ENCODE peak calls at places on chromosomes 13 and 19, in four cellular contexts. One of them, this sample, is unnamed.

GRCh38 chr19:6378498-6378897 is 2.8 kb upstream of the PSPN start:
- DNase-seq in psoas muscle: no peak
- DNase-seq in GM23248: no peak
- DNase-seq in brain microvascular endothelial cell: no peak
- DNase-seq in this sample: no peak

GRCh38 chr19:54339646-54340358 is 840 bp upstream of the LILRA4 start:
- DNase-seq in psoas muscle: no peak
- DNase-seq in GM23248: no peak
- DNase-seq in brain microvascular endothelial cell: no peak
- DNase-seq in this sample: no peak

GRCh38 chr13:21010621-21011020 is 50.8 kb downstream of the LATS2 start:
- DNase-seq in psoas muscle: no peak
- DNase-seq in GM23248: peak
- DNase-seq in brain microvascular endothelial cell: no peak
- DNase-seq in this sample: no peak

GRCh38 chr13:82370306-82370705 is 1512.0 kb downstream of the SLITRK1 start:
- DNase-seq in psoas muscle: no peak
- DNase-seq in GM23248: no peak
- DNase-seq in brain microvascular endothelial cell: no peak
- DNase-seq in this sample: no peak

GRCh38 chr13:93847162-93847561 is 620.6 kb downstream of the GPC6 start:
- DNase-seq in psoas muscle: no peak
- DNase-seq in GM23248: peak
- DNase-seq in brain microvascular endothelial cell: peak
- DNase-seq in this sample: no peak

GRCh38 chr13:100512422-100512821 is 76.2 kb downstream of the GGACT start:
- DNase-seq in psoas muscle: no peak
- DNase-seq in GM23248: no peak
- DNase-seq in brain microvascular endothelial cell: peak
- DNase-seq in this sample: no peak

GRCh38 chr19:46951236-46951986 is 68.2 kb upstream of the NPAS1 start:
- DNase-seq in psoas muscle: no peak
- DNase-seq in GM23248: peak
- DNase-seq in brain microvascular endothelial cell: no peak
- DNase-seq in this sample: peak

GRCh38 chr19:21505459-21506393 is at the start of gene ZNF429:
- DNase-seq in psoas muscle: peak
- DNase-seq in GM23248: peak
- DNase-seq in brain microvascular endothelial cell: peak
- DNase-seq in this sample: peak

GRCh38 chr19:38307597-38307996 is 3.5 kb downstream of the C19orf33 start:
- DNase-seq in psoas muscle: no peak
- DNase-seq in GM23248: no peak
- DNase-seq in brain microvascular endothelial cell: no peak
- DNase-seq in this sample: no peak

GRCh38 chr19:38309615-38310278 is 5.7 kb downstream of the C19orf33 start:
- DNase-seq in psoas muscle: no peak
- DNase-seq in GM23248: no peak
- DNase-seq in brain microvascular endothelial cell: no peak
- DNase-seq in this sample: no peak

GRCh38 chr19:38307076-38307475 is 3.0 kb downstream of the C19orf33 start:
- DNase-seq in psoas muscle: no peak
- DNase-seq in GM23248: no peak
- DNase-seq in brain microvascular endothelial cell: no peak
- DNase-seq in this sample: no peak

GRCh38 chr19:38308926-38309614 is 5.0 kb downstream of the C19orf33 start:
- DNase-seq in psoas muscle: no peak
- DNase-seq in GM23248: no peak
- DNase-seq in brain microvascular endothelial cell: no peak
- DNase-seq in this sample: no peak

GRCh38 chr19:38308006-38308766 is 4.1 kb downstream of the C19orf33 start:
- DNase-seq in psoas muscle: no peak
- DNase-seq in GM23248: no peak
- DNase-seq in brain microvascular endothelial cell: no peak
- DNase-seq in this sample: no peak
- H3K4me3 ChIP-seq in psoas muscle: no peak
- H3K4me3 ChIP-seq in GM23248: no peak
- H3K4me3 ChIP-seq in brain microvascular endothelial cell: no peak
- H3K4me3 ChIP-seq in this sample: no peak

DNA sequence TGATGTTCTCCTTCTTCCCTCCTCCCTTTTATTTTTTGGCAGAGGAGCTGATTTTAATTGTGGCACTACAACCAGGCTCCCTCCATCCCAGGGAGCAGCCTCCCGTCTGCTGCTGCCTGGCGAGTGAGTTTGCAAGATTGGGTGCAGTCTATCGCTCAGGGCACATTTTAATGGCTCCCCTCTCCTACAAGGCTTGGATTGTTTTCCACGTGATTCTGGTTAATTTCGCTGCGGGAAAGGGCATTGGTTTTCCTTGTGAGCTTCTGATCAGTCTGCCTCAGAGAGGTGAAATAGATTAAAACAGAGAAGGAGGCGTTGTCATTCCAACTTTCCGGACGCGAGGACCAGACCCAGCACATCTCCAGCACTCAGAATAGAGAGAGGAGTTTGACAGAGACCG is 81.5 kb downstream of the KCTD15 start:
- DNase-seq in psoas muscle: no peak
- DNase-seq in GM23248: no peak
- DNase-seq in brain microvascular endothelial cell: no peak
- DNase-seq in this sample: no peak
- H3K27ac ChIP-seq in psoas muscle: no peak
- H3K27ac ChIP-seq in GM23248: no peak
- H3K27ac ChIP-seq in brain microvascular endothelial cell: no peak
- H3K27ac ChIP-seq in this sample: no peak

GRCh38 chr13:78372581-78372980 is 230.8 kb downstream of the POU4F1 start:
- DNase-seq in psoas muscle: no peak
- DNase-seq in GM23248: no peak
- DNase-seq in brain microvascular endothelial cell: no peak
- DNase-seq in this sample: no peak
- H3K4me3 ChIP-seq in psoas muscle: no peak
- H3K4me3 ChIP-seq in GM23248: no peak
- H3K4me3 ChIP-seq in brain microvascular endothelial cell: no peak
- H3K4me3 ChIP-seq in this sample: no peak

GRCh38 chr19:48627865-48628314 is 8.6 kb downstream of the SPHK2 start:
- DNase-seq in psoas muscle: no peak
- DNase-seq in GM23248: no peak
- DNase-seq in brain microvascular endothelial cell: no peak
- DNase-seq in this sample: no peak
- H3K27ac ChIP-seq in psoas muscle: no peak
- H3K27ac ChIP-seq in GM23248: no peak
- H3K27ac ChIP-seq in brain microvascular endothelial cell: no peak
- H3K27ac ChIP-seq in this sample: peak